ENCODE peak calls at places on chromosomes 3 and 15, in eight cellular contexts. One of them, this sample, is unnamed.

GRCh38 chr3:21718161-21718765 is 32.7 kb downstream of the ZNF385D start:
- DNase-seq in osteocyte: no peak
- DNase-seq in activated B cell treated with CpG ODN at 0.5 μM for 24 hours: no peak
- DNase-seq in Panc1: peak
- DNase-seq in kidney: no peak
- DNase-seq in uterus: no peak
- DNase-seq in nephron progenitor cell: no peak
- DNase-seq in BJ: peak
- DNase-seq in this sample: no peak

GRCh38 chr3:42493126-42493797 is 9.2 kb upstream of the VIPR1 start:
- DNase-seq in osteocyte: peak
- DNase-seq in activated B cell treated with CpG ODN at 0.5 μM for 24 hours: peak
- DNase-seq in Panc1: no peak
- DNase-seq in kidney: no peak
- DNase-seq in uterus: no peak
- DNase-seq in nephron progenitor cell: no peak
- DNase-seq in BJ: no peak
- DNase-seq in this sample: no peak

GRCh38 chr3:15941958-15942357 is 144.2 kb upstream of the ANKRD28 start:
- DNase-seq in osteocyte: no peak
- DNase-seq in activated B cell treated with CpG ODN at 0.5 μM for 24 hours: no peak
- DNase-seq in Panc1: no peak
- DNase-seq in kidney: no peak
- DNase-seq in uterus: no peak
- DNase-seq in nephron progenitor cell: no peak
- DNase-seq in BJ: no peak
- DNase-seq in this sample: no peak

GRCh38 chr3:42991369-42992315 is 12.5 kb downstream of the GASK1A start:
- DNase-seq in osteocyte: no peak
- DNase-seq in activated B cell treated with CpG ODN at 0.5 μM for 24 hours: no peak
- DNase-seq in Panc1: no peak
- DNase-seq in kidney: no peak
- DNase-seq in uterus: peak
- DNase-seq in nephron progenitor cell: no peak
- DNase-seq in BJ: no peak
- DNase-seq in this sample: no peak

GRCh38 chr3:125960456-125961288 is 8.3 kb upstream of the ROPN1B start:
- DNase-seq in osteocyte: no peak
- DNase-seq in activated B cell treated with CpG ODN at 0.5 μM for 24 hours: no peak
- DNase-seq in Panc1: no peak
- DNase-seq in kidney: peak
- DNase-seq in uterus: no peak
- DNase-seq in nephron progenitor cell: no peak
- DNase-seq in BJ: no peak
- DNase-seq in this sample: no peak

GRCh38 chr15:96296264-96296663 is 34.2 kb upstream of the NR2F2 start:
- DNase-seq in osteocyte: no peak
- DNase-seq in activated B cell treated with CpG ODN at 0.5 μM for 24 hours: no peak
- DNase-seq in Panc1: no peak
- DNase-seq in kidney: no peak
- DNase-seq in uterus: no peak
- DNase-seq in nephron progenitor cell: no peak
- DNase-seq in BJ: no peak
- DNase-seq in this sample: no peak

GRCh38 chr15:65730560-65731172 is 61.4 kb downstream of the DENND4A start:
- DNase-seq in osteocyte: no peak
- DNase-seq in activated B cell treated with CpG ODN at 0.5 μM for 24 hours: no peak
- DNase-seq in Panc1: peak
- DNase-seq in kidney: no peak
- DNase-seq in uterus: no peak
- DNase-seq in nephron progenitor cell: no peak
- DNase-seq in BJ: no peak
- DNase-seq in this sample: no peak

GRCh38 chr3:163721596-163721995 is 1356.7 kb downstream of the SI start:
- DNase-seq in osteocyte: no peak
- DNase-seq in activated B cell treated with CpG ODN at 0.5 μM for 24 hours: no peak
- DNase-seq in Panc1: no peak
- DNase-seq in kidney: no peak
- DNase-seq in uterus: no peak
- DNase-seq in nephron progenitor cell: no peak
- DNase-seq in BJ: no peak
- DNase-seq in this sample: no peak

GRCh38 chr15:99708563-99708962 is 24.7 kb downstream of the LYSMD4 start:
- DNase-seq in osteocyte: peak
- DNase-seq in activated B cell treated with CpG ODN at 0.5 μM for 24 hours: no peak
- DNase-seq in Panc1: no peak
- DNase-seq in kidney: peak
- DNase-seq in uterus: peak
- DNase-seq in nephron progenitor cell: no peak
- DNase-seq in BJ: peak
- DNase-seq in this sample: no peak

GRCh38 chr3:153768559-153769469 is 352.4 kb upstream of the ARHGEF26 start:
- DNase-seq in osteocyte: no peak
- DNase-seq in activated B cell treated with CpG ODN at 0.5 μM for 24 hours: no peak
- DNase-seq in Panc1: peak
- DNase-seq in kidney: peak
- DNase-seq in uterus: no peak
- DNase-seq in nephron progenitor cell: peak
- DNase-seq in BJ: no peak
- DNase-seq in this sample: peak

GRCh38 chr3:43727930-43728329 is 37.2 kb downstream of the ABHD5 start:
- DNase-seq in osteocyte: no peak
- DNase-seq in activated B cell treated with CpG ODN at 0.5 μM for 24 hours: no peak
- DNase-seq in Panc1: no peak
- DNase-seq in kidney: no peak
- DNase-seq in uterus: no peak
- DNase-seq in nephron progenitor cell: no peak
- DNase-seq in BJ: no peak
- DNase-seq in this sample: no peak

GRCh38 chr3:111735271-111735758 is 123.8 kb upstream of the PHLDB2 start:
- DNase-seq in osteocyte: no peak
- DNase-seq in activated B cell treated with CpG ODN at 0.5 μM for 24 hours: no peak
- DNase-seq in Panc1: no peak
- DNase-seq in kidney: no peak
- DNase-seq in uterus: no peak
- DNase-seq in nephron progenitor cell: no peak
- DNase-seq in BJ: peak
- DNase-seq in this sample: no peak

DNA sequence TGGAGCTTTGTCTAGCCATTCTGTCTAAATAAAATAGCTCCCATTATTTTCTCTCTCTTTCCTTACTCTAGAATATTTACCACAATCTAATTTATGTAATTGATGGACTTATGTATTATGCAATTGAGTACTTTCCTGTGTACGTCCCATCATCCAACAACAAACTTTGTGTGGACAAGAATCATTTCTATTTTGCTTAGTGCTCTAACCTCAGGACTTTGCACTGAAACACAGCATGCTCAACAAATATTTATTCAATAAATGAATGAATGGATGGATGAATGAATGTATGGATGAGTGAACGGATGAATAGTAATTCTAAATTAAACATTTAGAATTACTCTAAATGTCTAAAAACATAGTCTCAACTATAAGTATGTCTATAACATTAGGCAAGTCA is 115.2 kb upstream of the RORA start:
- DNase-seq in osteocyte: no peak
- DNase-seq in activated B cell treated with CpG ODN at 0.5 μM for 24 hours: no peak
- DNase-seq in Panc1: no peak
- DNase-seq in kidney: no peak
- DNase-seq in uterus: no peak
- DNase-seq in nephron progenitor cell: no peak
- DNase-seq in BJ: no peak
- DNase-seq in this sample: no peak
- TF ChIP-seq CTCF in osteocyte: no peak
- TF ChIP-seq CTCF in activated B cell treated with CpG ODN at 0.5 μM for 24 hours: no peak
- TF ChIP-seq CTCF in Panc1: no peak
- TF ChIP-seq CTCF in kidney: no peak
- TF ChIP-seq CTCF in uterus: no peak
- TF ChIP-seq CTCF in nephron progenitor cell: no peak
- TF ChIP-seq CTCF in BJ: no peak
- TF ChIP-seq CTCF in this sample: no peak

DNA sequence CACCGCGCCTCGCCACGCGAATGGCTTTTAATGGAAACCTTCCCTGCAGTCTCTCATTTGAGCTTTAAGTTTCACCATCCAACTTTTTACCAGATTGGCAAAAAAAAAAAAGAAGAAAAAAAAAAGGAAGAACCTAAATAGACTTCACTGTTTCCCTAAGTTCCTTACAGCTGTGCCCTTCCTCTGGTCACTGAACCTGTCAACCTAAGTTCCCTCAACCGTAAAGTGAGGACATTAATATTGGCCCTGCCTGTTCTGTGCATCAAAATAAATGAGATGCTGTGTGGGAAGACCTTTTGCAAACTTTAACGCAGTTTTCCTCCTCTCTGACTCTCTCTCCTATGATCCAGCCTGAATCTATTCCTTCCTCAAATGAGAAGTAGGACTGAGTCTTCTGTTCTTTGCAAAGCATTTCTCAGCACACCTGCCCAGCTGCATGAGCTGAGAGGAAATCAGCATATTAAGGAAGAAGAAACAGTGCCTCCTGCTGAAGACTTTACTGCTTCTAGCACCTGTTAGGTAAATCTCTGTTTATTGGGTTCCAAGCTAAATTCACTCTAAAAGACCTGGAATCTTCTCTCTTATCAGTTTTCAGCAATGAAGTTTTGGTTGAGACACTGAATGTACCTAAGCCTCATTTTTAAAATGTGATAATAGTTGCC is 99.6 kb upstream of the ETV5 start:
- DNase-seq in osteocyte: no peak
- DNase-seq in activated B cell treated with CpG ODN at 0.5 μM for 24 hours: no peak
- DNase-seq in Panc1: no peak
- DNase-seq in kidney: no peak
- DNase-seq in uterus: no peak
- DNase-seq in nephron progenitor cell: no peak
- DNase-seq in BJ: no peak
- DNase-seq in this sample: no peak
- TF ChIP-seq CTCF in osteocyte: no peak
- TF ChIP-seq CTCF in activated B cell treated with CpG ODN at 0.5 μM for 24 hours: no peak
- TF ChIP-seq CTCF in Panc1: no peak
- TF ChIP-seq CTCF in kidney: peak
- TF ChIP-seq CTCF in uterus: no peak
- TF ChIP-seq CTCF in nephron progenitor cell: no peak
- TF ChIP-seq CTCF in BJ: no peak
- TF ChIP-seq CTCF in this sample: no peak

GRCh38 chr15:48385031-48385430 is 53.8 kb downstream of the DUT start:
- DNase-seq in osteocyte: no peak
- DNase-seq in activated B cell treated with CpG ODN at 0.5 μM for 24 hours: no peak
- DNase-seq in Panc1: no peak
- DNase-seq in kidney: no peak
- DNase-seq in uterus: no peak
- DNase-seq in nephron progenitor cell: no peak
- DNase-seq in BJ: no peak
- DNase-seq in this sample: no peak

GRCh38 chr15:48385431-48385830 is 54.2 kb downstream of the DUT start:
- DNase-seq in osteocyte: peak
- DNase-seq in activated B cell treated with CpG ODN at 0.5 μM for 24 hours: no peak
- DNase-seq in Panc1: no peak
- DNase-seq in kidney: no peak
- DNase-seq in uterus: peak
- DNase-seq in nephron progenitor cell: no peak
- DNase-seq in BJ: peak
- DNase-seq in this sample: no peak

GRCh38 chr15:48388017-48388936 is 57.0 kb downstream of the DUT start:
- DNase-seq in osteocyte: peak
- DNase-seq in activated B cell treated with CpG ODN at 0.5 μM for 24 hours: no peak
- DNase-seq in Panc1: no peak
- DNase-seq in kidney: no peak
- DNase-seq in uterus: no peak
- DNase-seq in nephron progenitor cell: no peak
- DNase-seq in BJ: no peak
- DNase-seq in this sample: no peak

GRCh38 chr15:48381861-48382260 is 50.6 kb downstream of the DUT start:
- DNase-seq in osteocyte: no peak
- DNase-seq in activated B cell treated with CpG ODN at 0.5 μM for 24 hours: no peak
- DNase-seq in Panc1: no peak
- DNase-seq in kidney: no peak
- DNase-seq in uterus: no peak
- DNase-seq in nephron progenitor cell: no peak
- DNase-seq in BJ: no peak
- DNase-seq in this sample: no peak

GRCh38 chr15:48384616-48385015 is 53.4 kb downstream of the DUT start:
- DNase-seq in osteocyte: peak
- DNase-seq in activated B cell treated with CpG ODN at 0.5 μM for 24 hours: no peak
- DNase-seq in Panc1: no peak
- DNase-seq in kidney: no peak
- DNase-seq in uterus: no peak
- DNase-seq in nephron progenitor cell: no peak
- DNase-seq in BJ: no peak
- DNase-seq in this sample: no peak
- TF ChIP-seq CTCF in osteocyte: no peak
- TF ChIP-seq CTCF in activated B cell treated with CpG ODN at 0.5 μM for 24 hours: no peak
- TF ChIP-seq CTCF in Panc1: no peak
- TF ChIP-seq CTCF in kidney: no peak
- TF ChIP-seq CTCF in uterus: no peak
- TF ChIP-seq CTCF in nephron progenitor cell: no peak
- TF ChIP-seq CTCF in BJ: no peak
- TF ChIP-seq CTCF in this sample: no peak

GRCh38 chr3:193317901-193318300 is 60.7 kb downstream of the ATP13A5 start:
- DNase-seq in osteocyte: no peak
- DNase-seq in activated B cell treated with CpG ODN at 0.5 μM for 24 hours: no peak
- DNase-seq in Panc1: no peak
- DNase-seq in kidney: no peak
- DNase-seq in uterus: no peak
- DNase-seq in nephron progenitor cell: no peak
- DNase-seq in BJ: no peak
- DNase-seq in this sample: no peak

GRCh38 chr3:193313448-193313958 is 65.0 kb downstream of the ATP13A5 start:
- DNase-seq in osteocyte: no peak
- DNase-seq in activated B cell treated with CpG ODN at 0.5 μM for 24 hours: no peak
- DNase-seq in Panc1: no peak
- DNase-seq in kidney: no peak
- DNase-seq in uterus: no peak
- DNase-seq in nephron progenitor cell: no peak
- DNase-seq in BJ: no peak
- DNase-seq in this sample: no peak

GRCh38 chr3:193310914-193311723 is 67.4 kb downstream of the ATP13A5 start:
- DNase-seq in osteocyte: no peak
- DNase-seq in activated B cell treated with CpG ODN at 0.5 μM for 24 hours: no peak
- DNase-seq in Panc1: no peak
- DNase-seq in kidney: no peak
- DNase-seq in uterus: no peak
- DNase-seq in nephron progenitor cell: peak
- DNase-seq in BJ: no peak
- DNase-seq in this sample: no peak

GRCh38 chr3:193314161-193314560 is 64.4 kb downstream of the ATP13A5 start:
- DNase-seq in osteocyte: no peak
- DNase-seq in activated B cell treated with CpG ODN at 0.5 μM for 24 hours: no peak
- DNase-seq in Panc1: no peak
- DNase-seq in kidney: no peak
- DNase-seq in uterus: no peak
- DNase-seq in nephron progenitor cell: no peak
- DNase-seq in BJ: no peak
- DNase-seq in this sample: no peak
- TF ChIP-seq CTCF in osteocyte: no peak
- TF ChIP-seq CTCF in activated B cell treated with CpG ODN at 0.5 μM for 24 hours: no peak
- TF ChIP-seq CTCF in Panc1: peak
- TF ChIP-seq CTCF in kidney: peak
- TF ChIP-seq CTCF in uterus: no peak
- TF ChIP-seq CTCF in nephron progenitor cell: peak
- TF ChIP-seq CTCF in BJ: no peak
- TF ChIP-seq CTCF in this sample: no peak